ENCODE peak calls at places on chromosomes 16 and 17, in eight cellular contexts. One of them, this sample, is unnamed.

GRCh38 chr17:64084940-64085649 is 44.8 kb downstream of the ERN1 start:
- DNase-seq in mesenteric fat pad: no peak
- DNase-seq in GM12891: no peak
- DNase-seq in NCI-H526: no peak
- DNase-seq in cardiac fibroblast: no peak
- DNase-seq in head of caudate nucleus: no peak
- DNase-seq in HCEC 1CT: no peak
- DNase-seq in COR-L47: peak
- DNase-seq in this sample: peak

GRCh38 chr17:39776267-39776666 is 38.5 kb downstream of the GRB7 start:
- DNase-seq in HCEC 1CT: no peak
- DNase-seq in NCI-H526: no peak
- DNase-seq in mesenteric fat pad: no peak
- DNase-seq in head of caudate nucleus: no peak
- DNase-seq in COR-L47: no peak
- DNase-seq in GM12891: no peak
- DNase-seq in cardiac fibroblast: no peak
- DNase-seq in this sample: no peak

GRCh38 chr17:75472119-75472518 is 15.7 kb downstream of the TMEM94 start:
- DNase-seq in mesenteric fat pad: no peak
- DNase-seq in HCEC 1CT: no peak
- DNase-seq in head of caudate nucleus: no peak
- DNase-seq in cardiac fibroblast: no peak
- DNase-seq in NCI-H526: no peak
- DNase-seq in COR-L47: peak
- DNase-seq in GM12891: no peak
- DNase-seq in this sample: peak

GRCh38 chr16:89841275-89841674 is 13.0 kb downstream of the SPIRE2 start:
- DNase-seq in cardiac fibroblast: no peak
- DNase-seq in COR-L47: no peak
- DNase-seq in NCI-H526: no peak
- DNase-seq in HCEC 1CT: no peak
- DNase-seq in head of caudate nucleus: no peak
- DNase-seq in GM12891: no peak
- DNase-seq in mesenteric fat pad: no peak
- DNase-seq in this sample: no peak

GRCh38 chr17:17264430-17264829 is 16.6 kb downstream of the COPS3 start:
- DNase-seq in mesenteric fat pad: peak
- DNase-seq in NCI-H526: peak
- DNase-seq in GM12891: no peak
- DNase-seq in cardiac fibroblast: no peak
- DNase-seq in HCEC 1CT: no peak
- DNase-seq in head of caudate nucleus: no peak
- DNase-seq in COR-L47: no peak
- DNase-seq in this sample: no peak

GRCh38 chr17:45705123-45706009 is 78.8 kb upstream of the CRHR1 start:
- DNase-seq in COR-L47: no peak
- DNase-seq in GM12891: no peak
- DNase-seq in NCI-H526: no peak
- DNase-seq in head of caudate nucleus: peak
- DNase-seq in HCEC 1CT: peak
- DNase-seq in mesenteric fat pad: no peak
- DNase-seq in cardiac fibroblast: no peak
- DNase-seq in this sample: no peak

GRCh38 chr17:1484586-1485310 is 7.7 kb downstream of the MYO1C start:
- DNase-seq in cardiac fibroblast: peak
- DNase-seq in NCI-H526: peak
- DNase-seq in COR-L47: no peak
- DNase-seq in GM12891: peak
- DNase-seq in mesenteric fat pad: no peak
- DNase-seq in HCEC 1CT: peak
- DNase-seq in head of caudate nucleus: no peak
- DNase-seq in this sample: peak

GRCh38 chr17:79627184-79627765 is 16.4 kb upstream of the RBFOX3 start:
- DNase-seq in mesenteric fat pad: peak
- DNase-seq in HCEC 1CT: no peak
- DNase-seq in GM12891: no peak
- DNase-seq in COR-L47: no peak
- DNase-seq in cardiac fibroblast: no peak
- DNase-seq in NCI-H526: no peak
- DNase-seq in head of caudate nucleus: peak
- DNase-seq in this sample: no peak

GRCh38 chr17:28749516-28750177 is 5.8 kb downstream of the TRAF4 start:
- DNase-seq in cardiac fibroblast: no peak
- DNase-seq in GM12891: no peak
- DNase-seq in HCEC 1CT: no peak
- DNase-seq in COR-L47: no peak
- DNase-seq in mesenteric fat pad: no peak
- DNase-seq in NCI-H526: no peak
- DNase-seq in head of caudate nucleus: no peak
- DNase-seq in this sample: no peak

GRCh38 chr17:31534223-31534888 is 142.9 kb downstream of the RAB11FIP4 start:
- DNase-seq in NCI-H526: no peak
- DNase-seq in cardiac fibroblast: peak
- DNase-seq in HCEC 1CT: no peak
- DNase-seq in mesenteric fat pad: no peak
- DNase-seq in GM12891: no peak
- DNase-seq in head of caudate nucleus: no peak
- DNase-seq in COR-L47: no peak
- DNase-seq in this sample: no peak

GRCh38 chr17:82247856-82248671 is 19.2 kb downstream of the SLC16A3 start:
- DNase-seq in NCI-H526: no peak
- DNase-seq in cardiac fibroblast: no peak
- DNase-seq in COR-L47: no peak
- DNase-seq in head of caudate nucleus: no peak
- DNase-seq in GM12891: no peak
- DNase-seq in mesenteric fat pad: no peak
- DNase-seq in HCEC 1CT: no peak
- DNase-seq in this sample: no peak

GRCh38 chr16:85486256-85486915 is 126.7 kb upstream of the GSE1 start:
- DNase-seq in NCI-H526: no peak
- DNase-seq in COR-L47: peak
- DNase-seq in cardiac fibroblast: no peak
- DNase-seq in GM12891: no peak
- DNase-seq in mesenteric fat pad: no peak
- DNase-seq in head of caudate nucleus: peak
- DNase-seq in HCEC 1CT: no peak
- DNase-seq in this sample: no peak

GRCh38 chr17:9016941-9017552 is 4.3 kb upstream of the NTN1 start:
- DNase-seq in NCI-H526: no peak
- DNase-seq in COR-L47: no peak
- DNase-seq in GM12891: no peak
- DNase-seq in mesenteric fat pad: peak
- DNase-seq in HCEC 1CT: no peak
- DNase-seq in cardiac fibroblast: no peak
- DNase-seq in head of caudate nucleus: no peak
- DNase-seq in this sample: no peak

GRCh38 chr17:63476857-63477470 is at the start of gene ACE:
- DNase-seq in head of caudate nucleus: peak
- DNase-seq in HCEC 1CT: no peak
- DNase-seq in GM12891: peak
- DNase-seq in mesenteric fat pad: no peak
- DNase-seq in COR-L47: peak
- DNase-seq in cardiac fibroblast: no peak
- DNase-seq in NCI-H526: peak
- DNase-seq in this sample: peak

GRCh38 chr17:45428050-45428953 is 4.4 kb downstream of the ARHGAP27 start:
- DNase-seq in cardiac fibroblast: peak
- DNase-seq in NCI-H526: peak
- DNase-seq in head of caudate nucleus: peak
- DNase-seq in COR-L47: peak
- DNase-seq in HCEC 1CT: peak
- DNase-seq in mesenteric fat pad: no peak
- DNase-seq in GM12891: peak
- DNase-seq in this sample: peak

GRCh38 chr16:82753821-82754220 is 127.1 kb downstream of the CDH13 start:
- DNase-seq in NCI-H526: no peak
- DNase-seq in cardiac fibroblast: no peak
- DNase-seq in mesenteric fat pad: no peak
- DNase-seq in COR-L47: no peak
- DNase-seq in GM12891: no peak
- DNase-seq in head of caudate nucleus: no peak
- DNase-seq in HCEC 1CT: peak
- DNase-seq in this sample: no peak

GRCh38 chr17:27562777-27563455 is 68.1 kb upstream of the LGALS9 start:
- DNase-seq in GM12891: no peak
- DNase-seq in cardiac fibroblast: no peak
- DNase-seq in COR-L47: no peak
- DNase-seq in head of caudate nucleus: no peak
- DNase-seq in HCEC 1CT: no peak
- DNase-seq in mesenteric fat pad: no peak
- DNase-seq in NCI-H526: no peak
- DNase-seq in this sample: no peak

GRCh38 chr17:41308251-41308917 is 725 bp downstream of the KRTAP16-1 start:
- DNase-seq in HCEC 1CT: no peak
- DNase-seq in COR-L47: peak
- DNase-seq in mesenteric fat pad: peak
- DNase-seq in cardiac fibroblast: no peak
- DNase-seq in NCI-H526: no peak
- DNase-seq in head of caudate nucleus: peak
- DNase-seq in GM12891: no peak
- DNase-seq in this sample: no peak

GRCh38 chr17:65434251-65434650 is 127.2 kb downstream of the AXIN2 start:
- DNase-seq in COR-L47: no peak
- DNase-seq in mesenteric fat pad: no peak
- DNase-seq in cardiac fibroblast: peak
- DNase-seq in NCI-H526: no peak
- DNase-seq in HCEC 1CT: peak
- DNase-seq in head of caudate nucleus: no peak
- DNase-seq in GM12891: no peak
- DNase-seq in this sample: no peak

GRCh38 chr16:56793504-56793903 is 63.6 kb downstream of the NUP93 start:
- DNase-seq in COR-L47: peak
- DNase-seq in NCI-H526: no peak
- DNase-seq in cardiac fibroblast: peak
- DNase-seq in HCEC 1CT: peak
- DNase-seq in head of caudate nucleus: no peak
- DNase-seq in mesenteric fat pad: no peak
- DNase-seq in GM12891: no peak
- DNase-seq in this sample: no peak

GRCh38 chr16:583815-584591 is 5.9 kb upstream of the RAB40C start:
- DNase-seq in cardiac fibroblast: no peak
- DNase-seq in HCEC 1CT: no peak
- DNase-seq in head of caudate nucleus: peak
- DNase-seq in NCI-H526: peak
- DNase-seq in mesenteric fat pad: no peak
- DNase-seq in GM12891: no peak
- DNase-seq in COR-L47: no peak
- DNase-seq in this sample: no peak

GRCh38 chr17:1498869-1499268 is 6.4 kb upstream of the MYO1C start:
- DNase-seq in cardiac fibroblast: peak
- DNase-seq in COR-L47: no peak
- DNase-seq in mesenteric fat pad: no peak
- DNase-seq in head of caudate nucleus: no peak
- DNase-seq in NCI-H526: no peak
- DNase-seq in HCEC 1CT: peak
- DNase-seq in GM12891: no peak
- DNase-seq in this sample: no peak

GRCh38 chr17:83058478-83059167 is 20.8 kb upstream of the METRNL start:
- DNase-seq in NCI-H526: no peak
- DNase-seq in GM12891: no peak
- DNase-seq in HCEC 1CT: no peak
- DNase-seq in COR-L47: no peak
- DNase-seq in mesenteric fat pad: peak
- DNase-seq in cardiac fibroblast: no peak
- DNase-seq in head of caudate nucleus: no peak
- DNase-seq in this sample: no peak

GRCh38 chr16:75443301-75443700 is 10.0 kb upstream of the CFDP1 start:
- DNase-seq in cardiac fibroblast: peak
- DNase-seq in mesenteric fat pad: no peak
- DNase-seq in head of caudate nucleus: no peak
- DNase-seq in HCEC 1CT: no peak
- DNase-seq in NCI-H526: no peak
- DNase-seq in COR-L47: no peak
- DNase-seq in GM12891: no peak
- DNase-seq in this sample: no peak

GRCh38 chr17:81401727-81402529 is 6.7 kb downstream of the BAHCC1 start:
- DNase-seq in HCEC 1CT: peak
- DNase-seq in COR-L47: no peak
- DNase-seq in mesenteric fat pad: no peak
- DNase-seq in GM12891: no peak
- DNase-seq in NCI-H526: peak
- DNase-seq in cardiac fibroblast: peak
- DNase-seq in head of caudate nucleus: no peak
- DNase-seq in this sample: no peak

GRCh38 chr16:22191966-22192260 is 14.2 kb upstream of the EEF2K start:
- DNase-seq in NCI-H526: no peak
- DNase-seq in HCEC 1CT: peak
- DNase-seq in GM12891: no peak
- DNase-seq in mesenteric fat pad: no peak
- DNase-seq in cardiac fibroblast: peak
- DNase-seq in head of caudate nucleus: peak
- DNase-seq in COR-L47: no peak
- DNase-seq in this sample: peak

GRCh38 chr17:82370471-82371332 is 863 bp upstream of the UTS2R start:
- DNase-seq in mesenteric fat pad: no peak
- DNase-seq in HCEC 1CT: no peak
- DNase-seq in GM12891: peak
- DNase-seq in head of caudate nucleus: peak
- DNase-seq in COR-L47: no peak
- DNase-seq in cardiac fibroblast: no peak
- DNase-seq in NCI-H526: no peak
- DNase-seq in this sample: no peak

GRCh38 chr16:12238598-12238997 is 262.1 kb downstream of the SNX29 start:
- DNase-seq in head of caudate nucleus: no peak
- DNase-seq in mesenteric fat pad: no peak
- DNase-seq in HCEC 1CT: no peak
- DNase-seq in GM12891: no peak
- DNase-seq in COR-L47: no peak
- DNase-seq in NCI-H526: no peak
- DNase-seq in cardiac fibroblast: no peak
- DNase-seq in this sample: no peak

GRCh38 chr16:50245417-50246298 is 20.7 kb upstream of the ADCY7 start:
- DNase-seq in cardiac fibroblast: peak
- DNase-seq in GM12891: peak
- DNase-seq in head of caudate nucleus: no peak
- DNase-seq in HCEC 1CT: peak
- DNase-seq in COR-L47: no peak
- DNase-seq in mesenteric fat pad: peak
- DNase-seq in NCI-H526: no peak
- DNase-seq in this sample: peak

GRCh38 chr17:57365420-57365819 is 109.1 kb downstream of the MSI2 start:
- DNase-seq in NCI-H526: no peak
- DNase-seq in GM12891: no peak
- DNase-seq in COR-L47: no peak
- DNase-seq in cardiac fibroblast: peak
- DNase-seq in HCEC 1CT: no peak
- DNase-seq in mesenteric fat pad: no peak
- DNase-seq in head of caudate nucleus: no peak
- DNase-seq in this sample: no peak

GRCh38 chr17:2688351-2689342 is 22.9 kb downstream of the CLUH start:
- DNase-seq in GM12891: peak
- DNase-seq in HCEC 1CT: no peak
- DNase-seq in COR-L47: no peak
- DNase-seq in NCI-H526: no peak
- DNase-seq in head of caudate nucleus: no peak
- DNase-seq in mesenteric fat pad: no peak
- DNase-seq in cardiac fibroblast: no peak
- DNase-seq in this sample: peak

GRCh38 chr16:69408451-69408850 is 16.0 kb upstream of the CYB5B start:
- DNase-seq in COR-L47: no peak
- DNase-seq in GM12891: no peak
- DNase-seq in mesenteric fat pad: no peak
- DNase-seq in NCI-H526: no peak
- DNase-seq in cardiac fibroblast: no peak
- DNase-seq in HCEC 1CT: no peak
- DNase-seq in head of caudate nucleus: no peak
- DNase-seq in this sample: no peak

This sample was measured in NCI-H146.